ENCODE peak calls at places on chromosomes 5 and 9, in seven cellular contexts. Q is K562, N is HCT116, H is GM12878, R is H1, Z is HepG2, L is SK-N-SH. P is an unnamed sample.

GRCh38 chr5:74378464-74378863 is 262.1 kb downstream of the ENC1 start:
- DNase-seq in Q (no peak), N (no peak), H (no peak), R (no peak), Z (no peak), L (no peak), P (no peak)

GRCh38 chr5:157309796-157310195 is 43.9 kb downstream of the CYFIP2 start:
- DNase-seq in Q (no peak), N (no peak), H (no peak), R (no peak), Z (no peak), L (no peak), P (no peak)

GRCh38 chr9:110928604-110929003 is 109.7 kb downstream of the LPAR1 start:
- DNase-seq in Q (no peak), N (no peak), H (no peak), R (no peak), Z (no peak), L (no peak), P (no peak)

GRCh38 chr5:75734913-75735789 is 17.9 kb upstream of the POC5 start:
- DNase-seq in Q (peak; percentile 22), N (peak; percentile 3), H (peak; percentile 5), R (peak; percentile 51), Z (peak; percentile 43), L (peak; percentile 63), P (peak; percentile 75)

GRCh38 chr5:80566711-80567259 is 3.3 kb downstream of the ANKRD34B start:
- DNase-seq in Q (no peak), N (no peak), H (no peak), R (no peak), Z (no peak), L (no peak), P (no peak)

GRCh38 chr9:3760031-3760430 is 234.2 kb upstream of the RFX3 start:
- DNase-seq in Q (no peak), N (no peak), H (no peak), R (no peak), Z (no peak), L (no peak), P (no peak)

GRCh38 chr9:131584858-131585257 is 39.5 kb downstream of the PRRT1B start:
- DNase-seq in Q (no peak), N (no peak), H (no peak), R (no peak), Z (no peak), L (no peak), P (no peak)

GRCh38 chr5:157866536-157866935 is 7.6 kb upstream of the CLINT1 start:
- DNase-seq in Q (no peak), N (no peak), H (no peak), R (no peak), Z (no peak), L (no peak), P (no peak)

GRCh38 chr5:154479160-154479943 is 1.3 kb upstream of the HAND1 start:
- DNase-seq in Q (no peak), N (no peak), H (no peak), R (peak; percentile 77), Z (no peak), L (no peak), P (no peak)

GRCh38 chr5:124748687-124749594 is 2.5 kb upstream of the ZNF608 start:
- DNase-seq in Q (peak; percentile 59), N (peak; percentile 92), H (peak; percentile 86), R (peak; percentile 73), Z (peak; percentile 81), L (peak; percentile 80), P (peak; percentile 87)
- TF ChIP-seq JUND in Q (no peak), N (no peak), H (no peak), R (no peak), Z (no peak), L (no peak), P (no peak)

DNA sequence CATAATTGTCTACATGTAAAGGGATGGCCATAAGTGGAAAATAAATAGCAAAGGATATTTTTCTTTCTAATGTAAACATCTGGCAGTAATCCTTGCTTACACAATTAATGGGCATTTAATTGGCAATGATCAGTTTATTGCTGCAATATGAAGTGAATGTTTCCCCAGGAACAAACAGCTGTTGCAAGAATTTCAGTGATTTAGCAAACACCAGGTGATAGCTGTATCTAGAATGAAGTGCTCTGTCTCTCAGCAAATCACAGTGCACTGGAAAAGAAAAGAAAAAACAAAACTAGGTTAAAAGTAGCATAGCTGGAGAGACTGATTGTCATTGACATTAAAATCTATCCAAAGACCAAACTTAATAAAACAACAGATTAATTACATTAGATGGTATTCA is 594.5 kb upstream of the ARRDC3 start:
- DNase-seq in Q (no peak), N (no peak), H (no peak), R (no peak), Z (no peak), L (no peak), P (no peak)
- TF ChIP-seq JUND in Q (no peak), N (no peak), H (no peak), R (no peak), Z (no peak), L (no peak), P (no peak)

GRCh38 chr5:126052791-126053190 is 370.4 kb upstream of the GRAMD2B start:
- DNase-seq in Q (no peak), N (no peak), H (no peak), R (no peak), Z (no peak), L (no peak), P (no peak)

GRCh38 chr5:126054593-126055347 is 368.4 kb upstream of the GRAMD2B start:
- DNase-seq in Q (no peak), N (no peak), H (no peak), R (no peak), Z (no peak), L (peak; percentile 41), P (no peak)

GRCh38 chr5:126055348-126055729 is 367.9 kb upstream of the GRAMD2B start:
- DNase-seq in Q (no peak), N (no peak), H (no peak), R (no peak), Z (no peak), L (peak; percentile 21), P (no peak)

GRCh38 chr5:126053630-126054029 is 369.6 kb upstream of the GRAMD2B start:
- DNase-seq in Q (no peak), N (no peak), H (no peak), R (no peak), Z (no peak), L (no peak), P (no peak)

GRCh38 chr5:126052120-126052519 is 371.1 kb upstream of the GRAMD2B start:
- DNase-seq in Q (no peak), N (no peak), H (no peak), R (no peak), Z (no peak), L (no peak), P (no peak)
- TF ChIP-seq JUND in Q (no peak), N (no peak), H (no peak), R (no peak), Z (no peak), L (no peak), P (no peak)

GRCh38 chr9:107749787-107750444 is 260.3 kb upstream of the KLF4 start:
- DNase-seq in Q (peak; percentile 45), N (peak; percentile 85), H (no peak), R (peak; percentile 53), Z (peak; percentile 5), L (no peak), P (peak; percentile 86)
- TF ChIP-seq JUND in Q (peak; percentile 78), N (no peak), H (no peak), R (peak; percentile 49), Z (no peak), L (peak; percentile 10), P (no peak)

DNA sequence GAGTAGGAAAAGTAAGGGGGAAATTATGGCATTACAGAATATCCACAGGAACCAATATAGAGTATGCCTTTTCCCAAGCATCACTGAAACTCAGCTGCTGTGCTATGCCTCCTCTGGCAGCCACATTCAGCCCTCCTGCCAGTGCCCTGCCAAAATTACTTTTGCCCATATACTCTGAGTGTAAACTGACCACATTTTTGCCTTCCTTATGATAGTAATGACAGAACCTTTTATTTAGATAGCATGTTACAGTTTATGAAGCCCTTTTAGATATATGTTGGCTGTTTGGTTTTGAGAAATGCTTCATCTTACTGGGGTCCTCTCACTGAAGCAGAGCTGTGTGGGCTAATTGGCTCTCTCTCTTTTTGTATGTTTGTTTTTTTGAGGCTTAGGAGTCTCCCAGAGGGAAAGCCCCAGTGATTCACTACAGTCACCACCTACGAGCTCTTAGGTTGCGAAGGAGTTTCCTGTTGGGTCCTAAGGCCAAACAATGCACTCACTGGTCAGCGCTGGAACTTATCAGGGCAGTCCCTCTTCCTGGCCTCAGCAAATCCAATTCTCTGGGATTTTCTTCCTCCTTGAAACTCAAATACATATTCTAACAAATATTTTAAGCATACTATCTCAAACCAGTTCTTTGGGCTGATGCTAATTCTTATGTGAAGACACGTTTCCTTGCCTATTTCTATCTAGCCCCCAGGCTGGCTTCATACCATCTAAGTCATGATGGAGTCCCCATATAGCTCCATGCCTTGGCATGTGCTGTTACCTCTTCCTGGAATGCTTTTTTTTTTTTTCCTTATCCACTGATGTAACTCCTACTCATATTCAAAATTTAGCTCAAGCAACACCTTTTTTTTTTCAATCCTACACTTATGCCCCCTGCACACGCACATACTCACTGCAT is 3.7 kb downstream of the PHF24 start:
- DNase-seq in Q (no peak), N (no peak), H (no peak), R (no peak), Z (no peak), L (no peak), P (no peak)
- TF ChIP-seq JUND in Q (no peak), N (no peak), H (no peak), R (no peak), Z (no peak), L (no peak), P (no peak)

P was measured in T47D.